ENCODE peak calls at places on chromosome 9, in ten cellular contexts. C, H, V, D, J, X, P, L, F and N are unnamed samples.

GRCh38 chr9:79408617-79409016 is 163.1 kb upstream of the TLE4 start:
- DNase-seq in X (no peak), L (no peak), J (peak; percentile 57), P (no peak), C (no peak), F (no peak), H (no peak), D (peak; percentile 65), V (no peak), N (no peak)

GRCh38 chr9:78788101-78788500 is 491.2 kb downstream of the PSAT1 start:
- DNase-seq in X (peak; percentile 54), J (peak; percentile 67), P (no peak), L (no peak), H (no peak), D (peak; percentile 65), V (no peak), C (no peak), F (no peak), N (peak; percentile 62)

GRCh38 chr9:113409883-113410206 is 630 bp downstream of the POLE3 start:
- DNase-seq in P (no peak), D (no peak), H (no peak), X (no peak), C (no peak), J (no peak), V (no peak), L (no peak), F (no peak), N (peak; percentile 13)

GRCh38 chr9:124468061-124468740 is 17.9 kb downstream of the ADGRD2 start:
- DNase-seq in C (no peak), V (no peak), X (no peak), P (no peak), H (no peak), J (no peak), L (no peak), D (no peak), F (no peak), N (no peak)

GRCh38 chr9:37926737-37927590 is 23.0 kb upstream of the SLC25A51 start:
- DNase-seq in H (no peak), V (no peak), C (no peak), J (peak; percentile 51), D (no peak), X (no peak), F (no peak), P (no peak), L (no peak), N (no peak)

GRCh38 chr9:137453643-137454081 is 5.5 kb downstream of the NSMF start:
- DNase-seq in V (no peak), L (no peak), H (no peak), F (peak; percentile 64), D (peak; percentile 64), P (peak; percentile 59), J (peak; percentile 67), C (no peak), X (peak; percentile 53), N (peak; percentile 45)

GRCh38 chr9:36788534-36788933 is 215.8 kb downstream of the MELK start:
- DNase-seq in D (no peak), H (no peak), C (no peak), J (peak; percentile 45), L (no peak), P (no peak), V (no peak), X (no peak), F (no peak), N (no peak)

GRCh38 chr9:11697101-11697500 is 996.1 kb upstream of the TYRP1 start:
- DNase-seq in F (no peak), C (no peak), P (no peak), J (no peak), X (no peak), V (no peak), D (no peak), L (no peak), H (no peak), N (no peak)

GRCh38 chr9:135971892-135972291 is 10.7 kb upstream of the UBAC1 start:
- DNase-seq in X (no peak), P (no peak), J (no peak), D (no peak), H (no peak), V (no peak), C (no peak), L (no peak), F (peak; percentile 31), N (no peak)

GRCh38 chr9:137640862-137641261 is 22.1 kb downstream of the EHMT1 start:
- DNase-seq in V (no peak), P (no peak), J (no peak), F (no peak), L (no peak), C (no peak), D (no peak), X (no peak), H (no peak), N (no peak)

GRCh38 chr9:22452415-22453010 is 5.9 kb downstream of the DMRTA1 start:
- DNase-seq in F (peak; percentile 28), L (peak; percentile 43), X (peak; percentile 61), C (no peak), H (no peak), P (peak; percentile 40), J (peak; percentile 63), V (peak; percentile 54), D (peak; percentile 43), N (peak; percentile 48)

GRCh38 chr9:38339496-38339895 is 53.0 kb upstream of the ALDH1B1 start:
- DNase-seq in C (no peak), X (no peak), D (peak; percentile 10), J (no peak), H (no peak), P (no peak), F (no peak), L (no peak), V (no peak), N (peak; percentile 55)

GRCh38 chr9:38670542-38671371 is 49.2 kb downstream of the FAM240B start:
- DNase-seq in D (no peak), C (no peak), P (no peak), H (no peak), F (no peak), J (no peak), L (no peak), X (no peak), V (no peak), N (no peak)

GRCh38 chr9:132663120-132663519 is 6.7 kb downstream of the DDX31 start:
- DNase-seq in X (no peak), D (no peak), P (no peak), C (no peak), J (no peak), L (no peak), F (no peak), H (no peak), V (no peak), N (no peak)

GRCh38 chr9:34988218-34989055 is 1.1 kb upstream of the DNAJB5 start:
- DNase-seq in X (no peak), D (peak; percentile 58), V (peak; percentile 27), L (no peak), P (peak; percentile 48), H (no peak), F (peak; percentile 34), J (peak; percentile 57), C (peak; percentile 66), N (no peak)

GRCh38 chr9:126436545-126437269 is 110.1 kb downstream of the MVB12B start:
- DNase-seq in P (no peak), D (peak; percentile 58), F (no peak), X (no peak), J (peak; percentile 70), H (no peak), L (no peak), C (no peak), V (no peak), N (peak; percentile 12)

GRCh38 chr9:113844466-113844865 is 31.6 kb upstream of the ZNF618 start:
- DNase-seq in P (no peak), L (no peak), F (no peak), D (no peak), X (no peak), J (no peak), H (no peak), V (no peak), C (no peak), N (no peak)